ENCODE peak calls at places on chromosomes 5 and 9, in seven cellular contexts. H is lower lobe of right lung, K is cardiac fibroblast, W is uterus, N is adrenal gland, S is prostate gland, M is retinal pigment epithelial cell. Y is an unnamed sample.

GRCh38 chr9:100602302-100602930 is 24.5 kb downstream of the CAVIN4 start:
- DNase-seq in S (peak), H (no peak), N (peak), M (no peak), W (no peak), K (peak), Y (peak)

GRCh38 chr9:110752766-110753165 is 84.2 kb downstream of the MUSK start:
- DNase-seq in M (no peak), H (no peak), N (no peak), K (peak), S (peak), W (no peak), Y (peak)

GRCh38 chr9:116430849-116431248 is 256.3 kb upstream of the TRIM32 start:
- DNase-seq in N (no peak), M (no peak), S (no peak), K (no peak), H (no peak), W (no peak), Y (no peak)

GRCh38 chr5:128538249-128539037 is 398 bp upstream of the FBN2 start:
- DNase-seq in K (peak), W (peak), M (no peak), N (peak), S (peak), H (peak), Y (peak)

GRCh38 chr9:36808246-36808645 is 225.8 kb downstream of the PAX5 start:
- DNase-seq in M (no peak), K (no peak), N (no peak), W (no peak), S (no peak), H (no peak), Y (no peak)

GRCh38 chr9:20636883-20637440 is 14.7 kb upstream of the MLLT3 start:
- DNase-seq in W (no peak), H (no peak), S (no peak), N (no peak), K (peak), M (no peak), Y (no peak)

GRCh38 chr5:24167791-24168190 is 477.0 kb downstream of the CDH10 start:
- DNase-seq in K (peak), S (no peak), W (no peak), H (no peak), M (no peak), N (no peak), Y (peak)

GRCh38 chr9:21031091-21031817 is at the start of gene HACD4:
- DNase-seq in M (no peak), W (peak), N (peak), S (peak), K (peak), H (peak), Y (peak)

GRCh38 chr9:76271755-76272154 is 122.5 kb downstream of the RFK start:
- DNase-seq in M (no peak), H (no peak), N (no peak), K (peak), W (no peak), S (no peak), Y (no peak)

GRCh38 chr5:26009742-26010141 is 1028.6 kb downstream of the CDH9 start:
- DNase-seq in H (no peak), S (no peak), W (no peak), M (no peak), K (no peak), N (no peak), Y (no peak)

GRCh38 chr5:9545301-9545958 is 445 bp downstream of the SEMA5A start:
- DNase-seq in W (peak), S (peak), M (no peak), N (no peak), H (peak), K (no peak), Y (no peak)
- H3K4me3 ChIP-seq in W (peak), S (peak), M (peak), N (peak), H (peak), K (peak), Y (peak)

GRCh38 chr9:2469681-2470141 is 151.9 kb upstream of the VLDLR start:
- DNase-seq in N (peak), H (peak), K (peak), S (no peak), W (peak), M (no peak), Y (peak)
- TF ChIP-seq CTCF in N (no peak), H (no peak), K (no peak), S (no peak), W (no peak), M (peak), Y (no peak)

GRCh38 chr5:9543266-9543925 is 2.5 kb downstream of the SEMA5A start:
- DNase-seq in N (no peak), M (no peak), H (no peak), W (no peak), K (peak), S (no peak), Y (no peak)
- H3K4me3 ChIP-seq in N (no peak), M (peak), H (peak), W (no peak), K (peak), S (no peak), Y (no peak)

GRCh38 chr9:103323699-103324098 is 328.6 kb downstream of the CYLC2 start:
- DNase-seq in H (no peak), M (no peak), K (no peak), N (no peak), W (no peak), S (no peak), Y (no peak)

GRCh38 chr9:103319979-103320378 is 324.8 kb downstream of the CYLC2 start:
- DNase-seq in M (no peak), N (no peak), W (no peak), S (no peak), H (no peak), K (peak), Y (peak)
- TF ChIP-seq CTCF in M (peak), N (no peak), W (no peak), S (no peak), H (no peak), K (no peak), Y (no peak)

GRCh38 chr5:75034137-75034739 is 18.1 kb downstream of the GCNT4 start:
- DNase-seq in W (no peak), M (no peak), S (no peak), N (no peak), H (peak), K (no peak), Y (peak)
- H3K4me3 ChIP-seq in W (no peak), M (no peak), S (no peak), N (no peak), H (no peak), K (no peak), Y (no peak)

GRCh38 chr9:131396626-131397025 is 2.7 kb downstream of the PRRC2B start:
- DNase-seq in W (no peak), K (no peak), N (no peak), S (no peak), M (no peak), H (no peak), Y (no peak)

GRCh38 chr9:131397100-131397790 is 3.4 kb downstream of the PRRC2B start:
- DNase-seq in H (no peak), S (peak), N (no peak), W (no peak), K (no peak), M (no peak), Y (peak)

GRCh38 chr9:131394464-131395026 is 659 bp downstream of the PRRC2B start:
- DNase-seq in S (no peak), N (peak), K (peak), H (peak), M (no peak), W (peak), Y (no peak)

GRCh38 chr9:131395027-131395744 is 1.3 kb downstream of the PRRC2B start:
- DNase-seq in K (peak), S (peak), N (no peak), M (no peak), W (no peak), H (peak), Y (peak)

DNA sequence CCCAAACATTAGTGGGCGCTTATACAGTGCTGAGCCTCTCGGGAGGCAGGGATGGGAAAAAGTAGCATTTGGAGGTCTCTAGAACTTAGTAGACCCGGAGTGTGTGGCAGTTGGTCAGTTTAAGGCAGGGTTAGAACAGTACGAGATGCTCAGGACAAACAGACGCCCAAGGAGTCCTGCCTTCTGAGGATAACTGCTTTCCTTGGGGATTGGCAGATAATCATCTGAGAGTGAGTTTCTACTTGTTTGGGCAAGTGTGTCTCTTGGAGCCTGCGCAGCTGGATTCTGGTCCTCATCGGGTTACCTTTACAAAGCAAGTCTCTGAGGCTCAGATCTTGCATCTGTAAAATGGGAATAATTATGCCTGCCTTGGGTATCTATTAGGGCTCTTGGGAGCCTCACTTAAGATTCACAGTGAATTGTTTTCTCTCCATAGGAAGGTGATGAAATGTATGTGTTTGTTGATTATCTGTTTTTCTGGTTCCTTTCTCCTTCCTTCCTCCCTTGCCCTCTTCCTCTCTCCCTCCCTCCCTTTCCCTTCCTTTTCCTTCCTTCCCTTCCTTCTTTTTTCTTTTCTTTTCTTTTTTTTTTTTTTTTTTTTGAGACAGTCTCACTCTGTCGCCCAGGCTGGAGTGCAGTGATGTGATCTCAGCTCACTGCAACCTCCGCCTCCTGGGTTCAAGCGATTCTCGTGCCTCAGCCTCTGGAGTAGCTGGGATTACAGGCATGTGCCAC is 2.0 kb downstream of the PRRC2B start:
- DNase-seq in H (no peak), W (no peak), N (no peak), S (no peak), M (no peak), K (no peak), Y (peak)
- TF ChIP-seq CTCF in H (no peak), W (no peak), N (no peak), S (no peak), M (peak), K (no peak), Y (peak)

GRCh38 chr5:33937700-33938506 is 1.7 kb downstream of the RXFP3 start:
- DNase-seq in N (no peak), M (no peak), H (no peak), K (peak), W (no peak), S (no peak), Y (no peak)
- H3K4me3 ChIP-seq in N (no peak), M (no peak), H (no peak), K (no peak), W (no peak), S (no peak), Y (no peak)

GRCh38 chr9:127887792-127888191 is 10.3 kb upstream of the AK1 start:
- DNase-seq in N (no peak), S (no peak), H (no peak), M (no peak), W (no peak), K (no peak), Y (no peak)
- TF ChIP-seq CTCF in N (no peak), S (no peak), H (no peak), M (peak), W (no peak), K (peak), Y (no peak)

GRCh38 chr5:57595530-57596098 is 113.0 kb upstream of the ACTBL2 start:
- DNase-seq in N (no peak), S (no peak), M (no peak), W (no peak), H (no peak), K (no peak), Y (no peak)

GRCh38 chr5:57594436-57594835 is 111.8 kb upstream of the ACTBL2 start:
- DNase-seq in M (no peak), N (no peak), H (no peak), S (no peak), W (no peak), K (no peak), Y (no peak)

GRCh38 chr5:57600321-57600720 is 117.7 kb upstream of the ACTBL2 start:
- DNase-seq in M (no peak), S (no peak), W (no peak), H (no peak), N (no peak), K (no peak), Y (no peak)

GRCh38 chr5:57598097-57598496 is 115.5 kb upstream of the ACTBL2 start:
- DNase-seq in H (no peak), K (no peak), N (no peak), W (no peak), M (no peak), S (no peak), Y (no peak)

GRCh38 chr5:57598756-57599155 is 116.1 kb upstream of the ACTBL2 start:
- DNase-seq in N (no peak), W (no peak), S (no peak), M (peak), K (peak), H (no peak), Y (peak)
- H3K4me3 ChIP-seq in N (no peak), W (no peak), S (no peak), M (no peak), K (no peak), H (no peak), Y (no peak)

Y was measured in epithelial cell of esophagus.